ENCODE peak calls at places on chromosomes 3 and 15, in six cellular contexts. B is adrenal gland, E is body of pancreas, Y is GM23248, Q is GM23338, C is dorsolateral prefrontal cortex. I is an unnamed sample.

GRCh38 chr15:66647358-66647757 is 54.7 kb upstream of the SMAD6 start:
- DNase-seq in B (no peak), E (peak), Y (no peak), Q (no peak), C (peak), I (no peak)

GRCh38 chr15:88932271-88932874 is 19.2 kb upstream of the MFGE8 start:
- DNase-seq in B (peak), E (no peak), Y (no peak), Q (no peak), C (no peak), I (no peak)

GRCh38 chr3:13548696-13549512 is at the start of gene FBLN2:
- DNase-seq in B (no peak), E (peak), Y (peak), Q (peak), C (no peak), I (no peak)

GRCh38 chr3:13016083-13016725 is 57.0 kb downstream of the IQSEC1 start:
- DNase-seq in B (peak), E (no peak), Y (peak), Q (no peak), C (no peak), I (peak)

GRCh38 chr15:100704281-100705055 is 102.1 kb downstream of the ASB7 start:
- DNase-seq in B (peak), E (no peak), Y (peak), Q (no peak), C (no peak), I (no peak)

GRCh38 chr3:184737063-184737462 is 25.2 kb upstream of the MAGEF1 start:
- DNase-seq in B (no peak), E (no peak), Y (no peak), Q (no peak), C (no peak), I (no peak)

GRCh38 chr15:47129033-47129432 is 588.3 kb upstream of the SEMA6D start:
- DNase-seq in B (no peak), E (no peak), Y (no peak), Q (no peak), C (no peak), I (no peak)

GRCh38 chr15:76286231-76286879 is 24.9 kb downstream of the ETFA start:
- DNase-seq in B (no peak), E (no peak), Y (peak), Q (no peak), C (no peak), I (no peak)

GRCh38 chr3:18474202-18474601 is 49.1 kb upstream of the SATB1 start:
- DNase-seq in B (no peak), E (no peak), Y (no peak), Q (no peak), C (no peak), I (no peak)

GRCh38 chr3:3532544-3532943 is 266.7 kb upstream of the LRRN1 start:
- DNase-seq in B (no peak), E (no peak), Y (no peak), Q (no peak), C (no peak), I (no peak)

GRCh38 chr3:117523407-117523806 is 813.8 kb downstream of the TUSC7 start:
- DNase-seq in B (no peak), E (no peak), Y (no peak), Q (peak), C (no peak), I (no peak)

GRCh38 chr15:41559489-41560177 is 621 bp downstream of the TYRO3 start:
- DNase-seq in B (no peak), E (peak), Y (peak), Q (no peak), C (peak), I (no peak)

GRCh38 chr15:71114887-71115566 is at the start of gene THSD4:
- DNase-seq in B (peak), E (peak), Y (peak), Q (peak), C (no peak), I (peak)

GRCh38 chr3:14957163-14957562 is 9.8 kb downstream of the NR2C2 start:
- DNase-seq in B (no peak), E (no peak), Y (no peak), Q (no peak), C (no peak), I (no peak)

GRCh38 chr15:53716909-53717878 is 42.3 kb downstream of the WDR72 start:
- DNase-seq in B (no peak), E (no peak), Y (peak), Q (peak), C (no peak), I (no peak)

GRCh38 chr3:57120040-57120802 is 44.9 kb downstream of the IL17RD start:
- DNase-seq in B (no peak), E (peak), Y (no peak), Q (no peak), C (no peak), I (no peak)

GRCh38 chr3:15467227-15468181 is 40.1 kb downstream of the EAF1 start:
- DNase-seq in B (no peak), E (no peak), Y (no peak), Q (no peak), C (no peak), I (no peak)

GRCh38 chr15:38528279-38528678 is 36.3 kb downstream of the RASGRP1 start:
- DNase-seq in B (no peak), E (no peak), Y (peak), Q (no peak), C (no peak), I (no peak)

GRCh38 chr3:43031490-43032216 is 52.5 kb downstream of the GASK1A start:
- DNase-seq in B (no peak), E (no peak), Y (peak), Q (no peak), C (no peak), I (peak)

GRCh38 chr15:74613953-74614743 is 1.5 kb upstream of the CLK3 start:
- DNase-seq in B (no peak), E (no peak), Y (no peak), Q (peak), C (peak), I (no peak)

GRCh38 chr3:44125241-44125640 is 116.4 kb upstream of the TOPAZ1 start:
- DNase-seq in B (no peak), E (no peak), Y (peak), Q (no peak), C (no peak), I (no peak)

GRCh38 chr3:29152379-29152778 is 128.5 kb upstream of the RBMS3 start:
- DNase-seq in B (no peak), E (no peak), Y (no peak), Q (peak), C (no peak), I (no peak)

GRCh38 chr3:197953325-197953724 is 3.3 kb downstream of the RPL35A start:
- DNase-seq in B (no peak), E (no peak), Y (no peak), Q (no peak), C (no peak), I (no peak)

GRCh38 chr15:64892850-64893403 is 18.8 kb upstream of the ANKDD1A start:
- DNase-seq in B (no peak), E (no peak), Y (no peak), Q (no peak), C (no peak), I (no peak)

GRCh38 chr15:35858707-35859106 is 312.7 kb upstream of the DPH6 start:
- DNase-seq in B (no peak), E (no peak), Y (no peak), Q (no peak), C (no peak), I (no peak)

GRCh38 chr15:55204464-55204863 is 7.7 kb upstream of the RSL24D1 start:
- DNase-seq in B (no peak), E (no peak), Y (no peak), Q (no peak), C (no peak), I (no peak)

GRCh38 chr3:56336023-56336422 is 132.2 kb downstream of the ERC2 start:
- DNase-seq in B (no peak), E (no peak), Y (no peak), Q (no peak), C (no peak), I (no peak)

GRCh38 chr3:15295506-15295905 is 36.9 kb downstream of the SH3BP5 start:
- DNase-seq in B (peak), E (no peak), Y (peak), Q (no peak), C (no peak), I (no peak)

GRCh38 chr15:77030042-77030927 is 35.4 kb downstream of the PSTPIP1 start:
- DNase-seq in B (peak), E (peak), Y (no peak), Q (peak), C (no peak), I (no peak)

GRCh38 chr3:68057637-68058320 is 403.4 kb upstream of the SUCLG2 start:
- DNase-seq in B (no peak), E (no peak), Y (no peak), Q (no peak), C (no peak), I (no peak)

GRCh38 chr15:66830358-66830757 is 128.3 kb downstream of the SMAD6 start:
- DNase-seq in B (peak), E (no peak), Y (peak), Q (no peak), C (no peak), I (no peak)

GRCh38 chr15:31280831-31281216 is 45.8 kb upstream of the KLF13 start:
- DNase-seq in B (no peak), E (no peak), Y (no peak), Q (no peak), C (no peak), I (no peak)

GRCh38 chr3:156478931-156479330 is 76.0 kb downstream of the SSR3 start:
- DNase-seq in B (no peak), E (no peak), Y (no peak), Q (no peak), C (peak), I (no peak)

GRCh38 chr3:137360531-137361201 is 402.9 kb downstream of the IL20RB start:
- DNase-seq in B (no peak), E (no peak), Y (no peak), Q (no peak), C (no peak), I (no peak)

GRCh38 chr3:10547841-10548783 is 42.7 kb upstream of the ATP2B2 start:
- DNase-seq in B (no peak), E (no peak), Y (no peak), Q (no peak), C (peak), I (no peak)

GRCh38 chr3:136546718-136547117 is 205.5 kb downstream of the STAG1 start:
- DNase-seq in B (no peak), E (no peak), Y (no peak), Q (peak), C (no peak), I (no peak)

GRCh38 chr15:31344824-31345605 is 18.4 kb downstream of the KLF13 start:
- DNase-seq in B (no peak), E (peak), Y (peak), Q (no peak), C (no peak), I (no peak)

GRCh38 chr15:99172171-99172570 is 67.3 kb downstream of the SYNM start:
- DNase-seq in B (no peak), E (no peak), Y (no peak), Q (no peak), C (no peak), I (no peak)

GRCh38 chr15:99172989-99173388 is 68.1 kb downstream of the SYNM start:
- DNase-seq in B (no peak), E (no peak), Y (no peak), Q (no peak), C (no peak), I (no peak)

GRCh38 chr15:99168601-99169580 is 64.0 kb downstream of the SYNM start:
- DNase-seq in B (no peak), E (no peak), Y (no peak), Q (no peak), C (no peak), I (no peak)

GRCh38 chr15:99169769-99170311 is 65.0 kb downstream of the SYNM start:
- DNase-seq in B (no peak), E (peak), Y (peak), Q (no peak), C (no peak), I (no peak)

GRCh38 chr15:99170476-99171065 is 65.7 kb downstream of the SYNM start:
- DNase-seq in B (no peak), E (no peak), Y (peak), Q (no peak), C (no peak), I (no peak)
- H3K27ac ChIP-seq in B (no peak), E (no peak), Y (peak), Q (no peak), C (peak), I (peak)

DNA sequence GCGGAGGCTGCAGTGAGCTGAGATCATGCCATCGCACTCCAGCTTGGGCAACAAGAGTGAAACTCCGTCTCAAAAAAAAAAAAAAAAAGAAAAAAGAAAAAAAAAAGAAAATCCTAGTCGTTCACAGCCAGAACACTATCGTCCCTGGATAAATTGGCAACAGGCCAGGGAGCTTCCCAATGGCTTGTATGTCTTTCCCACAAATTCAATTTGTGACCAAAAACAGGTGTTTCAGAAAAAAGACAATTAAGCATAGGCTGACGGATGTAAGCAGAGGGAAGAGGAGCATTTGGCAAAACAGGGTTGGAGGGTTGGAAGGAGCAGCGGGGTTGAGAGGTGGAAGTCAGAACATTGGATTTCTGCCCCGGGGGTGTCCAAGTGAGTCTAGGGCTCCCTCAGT is 8.5 kb downstream of the EPB42 start:
- DNase-seq in B (no peak), E (no peak), Y (no peak), Q (no peak), C (no peak), I (no peak)
- H3K27ac ChIP-seq in B (no peak), E (no peak), Y (no peak), Q (no peak), C (no peak), I (no peak)

GRCh38 chr15:79054350-79054749 is 36.2 kb downstream of the RASGRF1 start:
- DNase-seq in B (no peak), E (no peak), Y (no peak), Q (no peak), C (no peak), I (no peak)

GRCh38 chr15:79060175-79060574 is 30.4 kb downstream of the RASGRF1 start:
- DNase-seq in B (no peak), E (no peak), Y (no peak), Q (peak), C (no peak), I (no peak)

GRCh38 chr15:79059081-79059572 is 31.5 kb downstream of the RASGRF1 start:
- DNase-seq in B (no peak), E (no peak), Y (no peak), Q (no peak), C (no peak), I (no peak)

GRCh38 chr15:79058260-79058850 is 32.2 kb downstream of the RASGRF1 start:
- DNase-seq in B (no peak), E (no peak), Y (no peak), Q (no peak), C (no peak), I (no peak)

DNA sequence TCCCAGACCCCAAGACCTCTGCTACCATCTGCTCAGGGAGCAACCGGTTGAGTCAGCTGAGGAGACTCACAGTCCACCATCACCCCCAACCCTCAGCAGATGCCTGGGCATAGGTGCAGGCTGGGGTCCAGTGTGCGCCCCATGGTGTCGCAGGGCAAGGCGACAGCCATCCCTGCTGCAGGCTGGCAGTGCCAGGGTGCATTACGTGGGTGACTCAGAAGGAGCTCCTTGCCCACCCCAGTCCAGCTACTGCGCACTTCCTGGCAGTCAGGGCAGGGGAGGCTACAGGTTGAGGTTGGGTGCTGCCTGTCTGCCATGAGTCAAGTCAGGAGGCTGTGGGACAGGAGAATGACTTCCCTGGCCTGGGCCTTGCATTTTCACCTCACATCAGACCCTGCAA is 33.5 kb downstream of the RASGRF1 start:
- DNase-seq in B (no peak), E (no peak), Y (no peak), Q (no peak), C (no peak), I (no peak)
- H3K27ac ChIP-seq in B (no peak), E (no peak), Y (no peak), Q (no peak), C (no peak), I (no peak)

GRCh38 chr3:124824286-124824915 is 62.8 kb downstream of the ITGB5 start:
- DNase-seq in B (no peak), E (no peak), Y (peak), Q (no peak), C (no peak), I (no peak)
- H3K27ac ChIP-seq in B (no peak), E (no peak), Y (peak), Q (no peak), C (no peak), I (no peak)

DNA sequence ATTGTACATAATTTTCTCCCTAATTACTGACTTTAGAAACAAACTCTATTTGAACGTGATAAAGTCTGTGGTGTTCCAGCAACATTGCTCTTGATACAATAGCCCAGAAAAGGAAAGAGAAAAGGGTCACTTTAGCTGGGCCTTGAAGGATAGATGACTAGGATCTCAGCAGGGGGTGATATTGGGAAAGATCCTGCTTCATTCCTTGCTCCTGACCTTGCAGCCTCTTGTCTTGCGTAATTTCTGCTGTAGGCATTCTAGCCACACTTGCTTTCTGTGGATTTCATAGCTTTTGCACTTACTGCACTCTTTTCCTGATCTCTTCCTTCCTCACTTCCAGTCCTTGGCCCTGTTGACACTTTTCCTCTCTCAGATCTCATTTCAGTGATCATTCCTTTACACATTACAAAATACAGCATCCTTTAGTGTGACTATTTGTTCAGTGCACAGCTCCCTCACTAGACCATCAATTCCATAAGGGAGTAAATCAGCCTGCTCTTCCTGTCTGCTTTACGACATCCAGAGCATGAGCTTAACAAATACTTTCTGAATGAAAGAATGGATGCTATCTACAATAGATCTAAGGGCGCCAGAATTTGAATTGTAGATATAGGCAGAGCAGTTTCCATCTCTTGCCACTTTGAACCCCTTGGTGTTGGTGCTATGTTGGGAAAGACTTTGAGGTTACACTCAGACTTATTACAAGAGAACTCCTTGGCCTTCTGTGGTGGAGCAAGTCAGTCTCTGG is 559.6 kb upstream of the MDFIC2 start:
- DNase-seq in B (peak), E (no peak), Y (peak), Q (no peak), C (no peak), I (no peak)
- H3K27ac ChIP-seq in B (peak), E (no peak), Y (peak), Q (no peak), C (no peak), I (no peak)

GRCh38 chr3:139653582-139653981 is 24.2 kb downstream of the NMNAT3 start:
- DNase-seq in B (peak), E (no peak), Y (no peak), Q (no peak), C (no peak), I (no peak)
- H3K27ac ChIP-seq in B (no peak), E (no peak), Y (no peak), Q (no peak), C (no peak), I (no peak)

GRCh38 chr3:165459924-165460540 is 263.8 kb upstream of the SLITRK3 start:
- DNase-seq in B (no peak), E (no peak), Y (no peak), Q (no peak), C (no peak), I (no peak)
- H3K27ac ChIP-seq in B (no peak), E (no peak), Y (no peak), Q (no peak), C (no peak), I (no peak)

DNA sequence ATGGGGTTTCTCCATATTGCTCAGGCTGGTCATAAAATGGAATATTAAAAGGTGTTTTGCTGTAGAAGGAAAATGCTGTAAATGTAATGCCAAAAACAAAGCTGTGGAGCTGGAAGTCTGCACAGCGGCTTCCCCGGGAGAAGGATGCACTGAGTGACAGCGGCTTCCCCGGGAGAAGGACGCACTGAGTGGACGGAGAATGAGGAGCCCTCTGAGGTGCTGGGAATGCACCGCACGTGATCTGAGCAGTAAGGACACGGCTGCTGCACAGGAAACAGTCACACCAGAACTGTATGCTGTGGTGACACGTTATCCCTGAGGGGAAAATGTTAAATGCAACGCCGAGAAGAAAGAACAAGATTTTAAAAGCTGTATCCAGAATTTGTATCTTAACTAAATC is 24.6 kb downstream of the TNK2 start:
- DNase-seq in B (no peak), E (no peak), Y (no peak), Q (no peak), C (no peak), I (no peak)
- H3K27ac ChIP-seq in B (no peak), E (no peak), Y (no peak), Q (no peak), C (no peak), I (no peak)

I was measured in tibial nerve.